ENCODE peak calls at places on chromosome 4, in ten cellular contexts. E is B cell, G is lower leg skin, S is SK-N-SH, V is esophagus muscularis mucosa, U is WERI-Rb-1, N is A549, O is left ventricle myocardium inferior, W is AG04450, C is kidney epithelial cell. B is an unnamed sample.

GRCh38 chr4:27009539-27009938 is 148.9 kb downstream of the STIM2 start:
- DNase-seq in E (no peak), G (no peak), S (no peak), V (no peak), U (no peak), N (no peak), O (no peak), W (peak; percentile 50), C (no peak), B (peak; percentile 7)

GRCh38 chr4:113145519-113146291 is 96.3 kb downstream of the ANK2 start:
- DNase-seq in E (no peak), G (no peak), S (no peak), V (no peak), U (peak; percentile 44), N (no peak), O (peak; percentile 24), W (no peak), C (no peak), B (peak; percentile 87)

GRCh38 chr4:20456416-20456815 is 204.7 kb downstream of the SLIT2 start:
- DNase-seq in E (no peak), G (no peak), S (no peak), V (no peak), U (no peak), N (no peak), O (no peak), W (no peak), C (no peak), B (no peak)

GRCh38 chr4:784401-785331 is 41.3 kb downstream of the CPLX1 start:
- DNase-seq in E (no peak), G (no peak), S (no peak), V (no peak), U (no peak), N (no peak), O (no peak), W (no peak), C (no peak), B (no peak)

GRCh38 chr4:26015133-26015651 is 101.2 kb downstream of the SMIM20 start:
- DNase-seq in E (no peak), G (peak; percentile 90), S (no peak), V (no peak), U (no peak), N (no peak), O (peak; percentile 61), W (peak; percentile 80), C (no peak), B (no peak)

GRCh38 chr4:105714071-105714521 is 5.5 kb downstream of the GSTCD start:
- DNase-seq in E (peak; percentile 38), G (no peak), S (no peak), V (no peak), U (no peak), N (no peak), O (no peak), W (no peak), C (no peak), B (peak; percentile 6)

GRCh38 chr4:35138449-35138848 is 1105.9 kb downstream of the ARAP2 start:
- DNase-seq in E (no peak), G (no peak), S (no peak), V (no peak), U (no peak), N (no peak), O (no peak), W (no peak), C (no peak), B (no peak)

GRCh38 chr4:186758929-186759682 is 35.5 kb upstream of the FAT1 start:
- DNase-seq in E (no peak), G (no peak), S (no peak), V (no peak), U (no peak), N (no peak), O (no peak), W (no peak), C (no peak), B (no peak)

DNA sequence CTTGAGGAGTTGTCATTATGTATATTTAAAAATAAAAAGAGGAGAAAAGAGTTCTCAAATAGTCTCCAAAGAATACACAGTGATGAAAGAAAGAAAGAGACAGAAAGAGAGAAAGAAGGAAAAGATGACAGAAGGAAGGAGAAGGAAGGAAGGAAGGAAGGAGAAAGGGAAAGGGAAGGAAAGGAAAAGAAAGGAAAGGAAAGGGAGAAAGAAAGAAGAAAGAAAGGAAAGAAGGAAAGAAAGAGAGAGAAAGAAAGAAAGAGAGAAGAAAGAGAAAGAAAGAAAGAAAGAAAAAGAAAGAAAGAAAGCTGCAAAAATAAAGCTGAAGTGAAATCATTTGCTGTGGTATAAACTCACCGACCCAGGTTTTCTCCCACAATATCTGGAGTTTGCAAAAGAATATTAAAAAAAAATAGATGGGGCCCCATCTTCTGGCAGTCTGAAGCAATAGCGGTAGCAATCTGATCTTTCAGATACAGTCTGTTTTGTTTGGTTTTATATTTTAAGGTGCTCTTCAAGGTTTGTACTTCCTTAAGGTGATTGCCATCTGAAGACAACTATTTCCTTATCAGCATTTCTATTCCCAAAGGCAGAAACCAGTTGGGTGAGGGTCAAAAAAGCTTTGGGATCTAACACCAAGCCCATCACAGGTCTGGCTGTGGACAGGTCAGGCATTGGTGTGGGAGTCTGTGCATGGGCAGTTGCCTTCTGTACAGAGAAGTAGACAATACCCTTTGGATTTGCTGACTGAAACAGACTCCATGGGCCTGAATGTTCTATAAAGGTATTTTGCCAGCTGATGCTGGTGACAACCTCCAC is 160.4 kb downstream of the CPEB2 start:
- DNase-seq in E (no peak), G (no peak), S (peak; percentile 49), V (no peak), U (no peak), N (peak; percentile 39), O (no peak), W (no peak), C (no peak), B (peak; percentile 20)
- TF ChIP-seq CTCF in E (peak; percentile 43), G (no peak), S (peak; percentile 64), V (peak; percentile 57), U (peak; percentile 20), N (peak; percentile 54), O (peak; percentile 53), W (peak; percentile 66), C (peak; percentile 48), B (peak; percentile 58)

GRCh38 chr4:103201724-103202123 is 3.6 kb upstream of the CENPE start:
- DNase-seq in E (no peak), G (no peak), S (no peak), V (no peak), U (no peak), N (no peak), O (no peak), W (no peak), C (no peak), B (no peak)

GRCh38 chr4:103204114-103204513 is 6.0 kb upstream of the CENPE start:
- DNase-seq in E (no peak), G (no peak), S (peak; percentile 11), V (no peak), U (no peak), N (peak; percentile 12), O (no peak), W (no peak), C (no peak), B (peak; percentile 7)

DNA sequence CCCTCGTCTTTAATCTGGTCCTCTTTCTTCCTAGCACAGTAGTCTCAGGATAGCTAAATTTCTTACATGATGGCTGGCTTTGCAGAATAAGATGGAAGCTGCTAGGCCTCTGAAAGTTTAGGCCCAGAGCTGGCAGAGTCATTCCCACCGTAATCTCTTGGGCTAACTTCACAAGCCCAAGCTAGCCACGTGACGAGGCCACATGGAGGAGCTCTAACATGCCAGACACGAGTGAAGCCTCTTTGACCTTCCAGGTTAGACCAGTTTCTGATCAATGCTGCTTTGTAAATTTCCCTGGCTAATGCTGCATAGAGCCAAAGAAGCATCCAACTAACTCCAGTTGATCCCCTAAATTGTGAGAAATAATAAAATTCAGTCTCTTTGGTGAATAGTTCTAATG is 9.5 kb upstream of the CENPE start:
- DNase-seq in E (no peak), G (no peak), S (no peak), V (no peak), U (peak; percentile 55), N (peak; percentile 11), O (no peak), W (no peak), C (no peak), B (peak; percentile 20)
- TF ChIP-seq CTCF in E (no peak), G (no peak), S (peak; percentile 16), V (no peak), U (peak; percentile 69), N (no peak), O (no peak), W (no peak), C (no peak), B (no peak)

GRCh38 chr4:145131848-145132247 is 33.7 kb downstream of the ABCE1 start:
- DNase-seq in E (no peak), G (no peak), S (no peak), V (no peak), U (no peak), N (no peak), O (no peak), W (no peak), C (no peak), B (no peak)

GRCh38 chr4:145130788-145131398 is 32.8 kb downstream of the ABCE1 start:
- DNase-seq in E (no peak), G (no peak), S (no peak), V (no peak), U (peak; percentile 28), N (no peak), O (no peak), W (peak; percentile 50), C (no peak), B (no peak)

GRCh38 chr4:145130130-145130529 is 32.0 kb downstream of the ABCE1 start:
- DNase-seq in E (no peak), G (no peak), S (no peak), V (no peak), U (no peak), N (no peak), O (no peak), W (no peak), C (no peak), B (no peak)

DNA sequence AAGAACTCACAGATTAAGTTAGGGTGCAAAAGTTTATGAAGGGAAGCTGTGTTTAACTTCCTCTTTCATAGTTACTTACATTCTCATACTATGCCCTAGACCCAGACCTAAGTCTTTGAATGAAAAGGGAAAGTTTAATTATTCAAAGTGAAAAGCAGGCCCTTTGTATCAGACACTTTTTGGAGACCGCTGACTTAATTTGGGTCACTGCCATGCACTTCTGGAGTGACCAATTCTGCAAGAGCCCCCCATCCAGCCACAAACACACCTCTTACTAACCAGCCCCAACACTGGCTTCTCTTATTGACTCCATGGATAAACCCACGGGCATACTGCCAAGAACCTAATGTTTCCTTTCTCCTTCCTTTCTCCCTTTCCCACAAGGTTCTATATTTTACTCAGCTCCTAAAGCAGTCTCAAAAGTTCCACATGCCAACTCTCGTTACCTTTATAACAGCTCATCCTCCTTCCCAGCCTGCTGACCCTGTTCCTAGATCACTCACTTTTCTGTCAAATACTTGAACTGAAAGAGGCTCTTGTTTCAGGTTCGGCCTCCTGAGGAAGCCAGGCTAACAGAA is 34.5 kb downstream of the ABCE1 start:
- DNase-seq in E (no peak), G (no peak), S (no peak), V (no peak), U (no peak), N (no peak), O (no peak), W (no peak), C (no peak), B (peak; percentile 2)
- TF ChIP-seq CTCF in E (no peak), G (no peak), S (no peak), V (no peak), U (no peak), N (no peak), O (no peak), W (no peak), C (no peak), B (no peak)

DNA sequence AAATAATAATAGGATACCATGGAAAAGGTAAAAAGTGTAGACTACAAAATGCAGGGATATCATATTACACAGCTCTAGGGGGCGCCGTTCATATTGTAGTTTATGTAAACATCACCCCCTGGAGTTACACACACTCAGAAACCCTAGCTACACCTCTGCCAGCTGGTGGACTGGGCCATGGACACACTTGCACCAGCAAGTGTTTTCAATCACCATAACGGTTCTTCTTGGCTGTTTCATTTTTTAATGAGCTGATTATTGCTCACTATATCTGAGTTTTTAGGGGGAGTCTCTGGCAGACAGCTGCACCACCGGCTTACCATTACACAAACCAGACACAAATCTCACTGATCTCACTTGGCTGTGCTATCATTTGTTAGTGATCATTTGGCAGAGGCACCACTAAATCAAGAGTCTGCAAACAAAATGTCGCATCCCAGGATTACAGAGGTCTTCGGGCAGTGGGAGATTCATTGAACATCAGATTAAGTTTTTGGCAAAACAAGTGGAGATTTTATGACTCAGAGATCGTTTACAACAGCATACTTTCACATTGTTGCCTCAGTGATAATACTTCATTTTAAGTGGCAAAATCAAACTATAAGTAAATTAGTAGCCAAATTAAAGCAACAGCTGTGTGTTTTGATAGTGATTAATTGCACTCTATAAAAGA is 185.7 kb downstream of the UNC5C start:
- DNase-seq in E (no peak), G (no peak), S (peak; percentile 48), V (no peak), U (peak; percentile 65), N (peak; percentile 18), O (no peak), W (no peak), C (no peak), B (peak; percentile 32)
- TF ChIP-seq CTCF in E (no peak), G (no peak), S (peak; percentile 58), V (no peak), U (peak; percentile 38), N (no peak), O (no peak), W (peak; percentile 22), C (peak; percentile 14), B (peak; percentile 50)